ENCODE peak calls at places on chromosomes 7 and 10, in four cellular contexts. W is neural progenitor cell, O is AG09309, P is uterus. L is an unnamed sample.

GRCh38 chr7:102169651-102170416 is 116.8 kb upstream of the SH2B2 start:
- DNase-seq in O (peak; percentile 5), W (no peak), P (no peak), L (no peak)

GRCh38 chr10:129467346-129468119 is 492 bp downstream of the MGMT start:
- DNase-seq in W (no peak), O (no peak), P (no peak), L (peak; percentile 28)

GRCh38 chr10:98403812-98404504 is 11.0 kb downstream of the PYROXD2 start:
- DNase-seq in O (no peak), P (no peak), W (no peak), L (peak; percentile 77)

GRCh38 chr10:6050801-6051445 is 11.2 kb downstream of the IL2RA start:
- DNase-seq in P (peak; percentile 85), W (no peak), O (no peak), L (peak; percentile 95)

GRCh38 chr7:148540041-148540738 is 50.4 kb upstream of the C7orf33 start:
- DNase-seq in W (peak; percentile 23), P (peak; percentile 68), O (no peak), L (no peak)

GRCh38 chr7:129110575-129111376 is 33.7 kb upstream of the TSPAN33 start:
- DNase-seq in W (peak; percentile 38), O (no peak), P (no peak), L (no peak)

GRCh38 chr7:52143219-52143618 is 826.6 kb upstream of the COBL start:
- DNase-seq in P (no peak), O (no peak), W (peak; percentile 13), L (no peak)

GRCh38 chr10:97991875-97992274 is 38.5 kb downstream of the CRTAC1 start:
- DNase-seq in P (no peak), W (peak; percentile 84), O (no peak), L (no peak)

GRCh38 chr7:2109936-2110585 is 122.7 kb downstream of the MAD1L1 start:
- DNase-seq in W (no peak), O (peak; percentile 58), P (no peak), L (peak; percentile 43)

GRCh38 chr10:103265712-103266329 is 11.1 kb upstream of the INA start:
- DNase-seq in O (no peak), P (peak; percentile 41), W (peak; percentile 89), L (peak; percentile 62)

GRCh38 chr10:103895458-103896186 is 22.4 kb downstream of the STN1 start:
- DNase-seq in P (no peak), W (no peak), O (no peak), L (peak; percentile 13)

GRCh38 chr10:105252908-105253307 is 611.8 kb downstream of the SORCS3 start:
- DNase-seq in P (no peak), W (no peak), O (no peak), L (no peak)

GRCh38 chr10:11532329-11532728 is 79.1 kb downstream of the USP6NL start:
- DNase-seq in O (no peak), W (peak; percentile 34), P (no peak), L (peak; percentile 58)

GRCh38 chr7:102152672-102153585 is 133.7 kb upstream of the SH2B2 start:
- DNase-seq in W (peak; percentile 37), O (peak; percentile 13), P (peak; percentile 36), L (no peak)

GRCh38 chr7:79515358-79515757 is 61.9 kb upstream of the MAGI2 start:
- DNase-seq in O (no peak), P (no peak), W (no peak), L (no peak)

GRCh38 chr10:59991661-59992060 is 85.3 kb upstream of the CCDC6 start:
- DNase-seq in P (peak; percentile 58), O (no peak), W (peak; percentile 42), L (peak; percentile 47)

DNA sequence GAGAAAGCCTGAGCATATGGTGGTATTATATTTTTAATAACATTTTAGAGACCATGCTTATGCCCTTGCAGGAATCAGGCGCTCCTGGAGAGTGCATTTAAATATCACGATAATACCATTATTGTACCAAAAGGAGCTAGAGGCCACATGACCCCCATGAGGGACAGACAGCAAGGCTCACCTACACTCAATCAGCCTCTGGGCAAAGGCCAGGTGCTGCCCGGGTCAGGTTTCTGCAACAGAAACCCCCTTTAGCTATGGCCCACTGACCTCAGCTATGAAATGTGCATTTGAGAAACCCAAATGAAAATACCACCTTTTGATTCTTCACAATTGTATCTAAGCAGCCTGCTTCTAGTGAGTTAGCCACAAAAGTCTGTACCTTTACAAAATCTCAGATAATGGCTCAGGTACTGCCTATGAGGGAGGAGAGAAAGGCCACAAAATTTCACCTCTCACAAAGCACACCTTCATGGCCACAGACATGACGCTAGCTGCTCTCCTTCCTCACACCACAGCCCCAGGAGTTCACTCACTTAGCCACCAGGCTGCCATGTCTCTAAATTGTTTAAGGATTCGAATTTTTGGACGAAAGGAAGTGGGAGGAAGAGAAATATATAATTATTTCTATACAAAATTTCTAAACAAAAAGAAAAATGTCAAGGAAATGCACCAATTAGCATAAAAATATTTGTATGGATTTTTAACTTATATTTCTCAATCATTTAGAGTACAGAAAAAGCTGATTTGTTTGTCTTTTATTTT is 79.9 kb downstream of the GLI3 start:
- DNase-seq in P (no peak), W (no peak), O (no peak), L (no peak)
- H3K4me3 ChIP-seq in P (no peak overlapping the region), W (no peak overlapping the region), O (no peak overlapping the region), L (no peak overlapping the region)

DNA sequence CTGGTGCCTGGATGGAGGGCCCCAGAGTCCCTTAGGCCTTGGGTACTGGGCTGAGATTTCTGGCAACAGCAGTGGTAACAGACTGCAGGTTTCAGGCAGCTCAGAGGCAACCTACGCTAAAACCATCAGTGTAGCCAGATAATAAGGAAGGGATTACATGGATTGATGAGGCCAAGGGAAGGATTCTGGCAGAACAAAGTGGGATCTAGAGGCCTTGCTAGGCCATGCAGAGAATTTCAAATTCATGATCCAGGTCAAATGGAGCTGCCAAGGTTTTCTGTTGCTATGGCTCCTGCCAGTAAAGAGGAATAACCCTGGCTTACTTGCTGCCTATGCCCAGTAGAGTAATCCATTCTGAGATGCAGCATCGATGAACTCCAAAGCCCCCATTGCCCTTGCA is 445.7 kb downstream of the ADRA2A start:
- DNase-seq in P (no peak), O (no peak), W (no peak), L (no peak)
- TF ChIP-seq CTCF in P (no peak), O (no peak), W (no peak), L (no peak)

DNA sequence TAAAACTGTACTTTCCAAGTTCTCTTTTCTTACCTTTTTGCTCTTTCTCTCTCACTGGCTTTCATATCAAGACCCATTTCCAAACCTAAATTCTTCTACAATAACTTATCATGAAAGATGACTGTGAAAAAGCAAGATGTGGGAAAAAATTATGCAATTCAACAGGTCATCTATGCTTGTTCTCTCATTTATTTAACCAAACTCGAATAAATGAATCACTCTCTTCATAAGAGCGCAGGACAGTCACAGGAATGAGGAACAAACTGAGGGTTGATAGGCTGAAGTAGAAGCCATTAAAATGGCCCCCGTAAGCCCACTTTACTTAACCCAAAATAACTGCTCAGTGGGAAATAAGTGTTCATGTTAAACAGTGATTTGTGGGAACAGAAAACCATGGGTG is 1289.7 kb upstream of the SORCS1 start:
- DNase-seq in O (peak; percentile 8), P (no peak), W (no peak), L (no peak)
- H3K4me3 ChIP-seq in O (no peak overlapping the region), P (no peak overlapping the region), W (no peak overlapping the region), L (no peak overlapping the region)

GRCh38 chr7:144470052-144470451 is 66.6 kb upstream of the NOBOX start:
- DNase-seq in W (no peak), O (no peak), P (no peak), L (no peak)
- TF ChIP-seq CTCF in W (no peak), O (no peak), P (no peak), L (no peak)

GRCh38 chr7:88307412-88307811 is 718 bp upstream of the STEAP4 start:
- DNase-seq in W (no peak), P (no peak), O (no peak), L (no peak)
- H3K4me3 ChIP-seq in W (no peak overlapping the region), P (no peak overlapping the region), O (no peak overlapping the region), L (no peak overlapping the region)

GRCh38 chr7:32427769-32428291 is 62.4 kb downstream of the LSM5 start:
- DNase-seq in O (no peak), W (peak; percentile 98), P (no peak), L (peak; percentile 72)
- TF ChIP-seq CTCF in O (peak; percentile 28), W (peak; percentile 52), P (no peak), L (peak; percentile 21)

L was measured in GM12865.